ENCODE peak calls at places on chromosomes 2 and 18, in eight cellular contexts. One of them, this sample, is unnamed. For H3K4me1 and H3K9me3, the result is how much of the 10 kb centered on the place peaks cover.

GRCh38 chr2:109451671-109452070 is 162.1 kb downstream of the SEPTIN10 start:
- DNase-seq in K562: no peak
- DNase-seq in effector memory CD4-positive, alpha-beta T cell: no peak
- DNase-seq in left ventricle myocardium inferior: no peak
- DNase-seq in CD4-positive, CD25-positive, alpha-beta regulatory T cell: no peak
- DNase-seq in iPS DF 6.9: no peak
- DNase-seq in trophoblast cell: no peak
- DNase-seq in uterus: no peak
- DNase-seq in this sample: no peak

GRCh38 chr2:27378096-27378808 is 2.3 kb downstream of the ZNF513 start:
- DNase-seq in K562: no peak
- DNase-seq in effector memory CD4-positive, alpha-beta T cell: no peak
- DNase-seq in left ventricle myocardium inferior: no peak
- DNase-seq in CD4-positive, CD25-positive, alpha-beta regulatory T cell: no peak
- DNase-seq in iPS DF 6.9: no peak
- DNase-seq in trophoblast cell: no peak
- DNase-seq in uterus: no peak
- DNase-seq in this sample: no peak

GRCh38 chr2:196466581-196466980 is 172.9 kb upstream of the CCDC150 start:
- DNase-seq in K562: no peak
- DNase-seq in effector memory CD4-positive, alpha-beta T cell: no peak
- DNase-seq in left ventricle myocardium inferior: no peak
- DNase-seq in CD4-positive, CD25-positive, alpha-beta regulatory T cell: no peak
- DNase-seq in iPS DF 6.9: no peak
- DNase-seq in trophoblast cell: no peak
- DNase-seq in uterus: no peak
- DNase-seq in this sample: no peak

GRCh38 chr2:131056204-131056975 is 36.9 kb downstream of the FAM168B start:
- DNase-seq in K562: no peak
- DNase-seq in effector memory CD4-positive, alpha-beta T cell: no peak
- DNase-seq in left ventricle myocardium inferior: no peak
- DNase-seq in CD4-positive, CD25-positive, alpha-beta regulatory T cell: no peak
- DNase-seq in iPS DF 6.9: no peak
- DNase-seq in trophoblast cell: no peak
- DNase-seq in uterus: no peak
- DNase-seq in this sample: no peak

GRCh38 chr2:96864343-96865091 is 5.4 kb downstream of the SEMA4C start:
- DNase-seq in K562: no peak
- DNase-seq in effector memory CD4-positive, alpha-beta T cell: no peak
- DNase-seq in left ventricle myocardium inferior: peak
- DNase-seq in CD4-positive, CD25-positive, alpha-beta regulatory T cell: no peak
- DNase-seq in iPS DF 6.9: no peak
- DNase-seq in trophoblast cell: no peak
- DNase-seq in uterus: no peak
- DNase-seq in this sample: no peak

GRCh38 chr2:99066075-99066557 is 75.4 kb upstream of the C2orf15 start:
- DNase-seq in K562: peak
- DNase-seq in effector memory CD4-positive, alpha-beta T cell: no peak
- DNase-seq in left ventricle myocardium inferior: no peak
- DNase-seq in CD4-positive, CD25-positive, alpha-beta regulatory T cell: peak
- DNase-seq in iPS DF 6.9: no peak
- DNase-seq in trophoblast cell: peak
- DNase-seq in uterus: no peak
- DNase-seq in this sample: no peak

GRCh38 chr2:159035790-159036411 is 67.5 kb downstream of the TANC1 start:
- DNase-seq in K562: peak
- DNase-seq in effector memory CD4-positive, alpha-beta T cell: no peak
- DNase-seq in left ventricle myocardium inferior: no peak
- DNase-seq in CD4-positive, CD25-positive, alpha-beta regulatory T cell: no peak
- DNase-seq in iPS DF 6.9: peak
- DNase-seq in trophoblast cell: peak
- DNase-seq in uterus: peak
- DNase-seq in this sample: no peak

GRCh38 chr2:75709297-75709696 is 1.4 kb downstream of the GCFC2 start:
- DNase-seq in K562: no peak
- DNase-seq in effector memory CD4-positive, alpha-beta T cell: no peak
- DNase-seq in left ventricle myocardium inferior: no peak
- DNase-seq in CD4-positive, CD25-positive, alpha-beta regulatory T cell: no peak
- DNase-seq in iPS DF 6.9: no peak
- DNase-seq in trophoblast cell: no peak
- DNase-seq in uterus: no peak
- DNase-seq in this sample: no peak

GRCh38 chr2:201904529-201905420 is 98.4 kb downstream of the CDK15 start:
- DNase-seq in K562: no peak
- DNase-seq in effector memory CD4-positive, alpha-beta T cell: no peak
- DNase-seq in left ventricle myocardium inferior: no peak
- DNase-seq in CD4-positive, CD25-positive, alpha-beta regulatory T cell: no peak
- DNase-seq in iPS DF 6.9: no peak
- DNase-seq in trophoblast cell: no peak
- DNase-seq in uterus: no peak
- DNase-seq in this sample: no peak

GRCh38 chr2:368386-368785 is 80.5 kb upstream of the ALKAL2 start:
- DNase-seq in K562: no peak
- DNase-seq in effector memory CD4-positive, alpha-beta T cell: no peak
- DNase-seq in left ventricle myocardium inferior: no peak
- DNase-seq in CD4-positive, CD25-positive, alpha-beta regulatory T cell: no peak
- DNase-seq in iPS DF 6.9: no peak
- DNase-seq in trophoblast cell: no peak
- DNase-seq in uterus: no peak
- DNase-seq in this sample: no peak

GRCh38 chr2:29229640-29230039 is 114.4 kb downstream of the CLIP4 start:
- DNase-seq in K562: no peak
- DNase-seq in effector memory CD4-positive, alpha-beta T cell: no peak
- DNase-seq in left ventricle myocardium inferior: no peak
- DNase-seq in CD4-positive, CD25-positive, alpha-beta regulatory T cell: no peak
- DNase-seq in iPS DF 6.9: no peak
- DNase-seq in trophoblast cell: no peak
- DNase-seq in uterus: no peak
- DNase-seq in this sample: no peak

GRCh38 chr2:180542510-180542909 is 437.9 kb upstream of the UBE2E3 start:
- DNase-seq in K562: no peak
- DNase-seq in effector memory CD4-positive, alpha-beta T cell: no peak
- DNase-seq in left ventricle myocardium inferior: no peak
- DNase-seq in CD4-positive, CD25-positive, alpha-beta regulatory T cell: no peak
- DNase-seq in iPS DF 6.9: no peak
- DNase-seq in trophoblast cell: no peak
- DNase-seq in uterus: no peak
- DNase-seq in this sample: no peak

GRCh38 chr2:43174368-43175186 is 51.8 kb downstream of the ZFP36L2 start:
- DNase-seq in K562: no peak
- DNase-seq in effector memory CD4-positive, alpha-beta T cell: peak
- DNase-seq in left ventricle myocardium inferior: no peak
- DNase-seq in CD4-positive, CD25-positive, alpha-beta regulatory T cell: peak
- DNase-seq in iPS DF 6.9: no peak
- DNase-seq in trophoblast cell: no peak
- DNase-seq in uterus: no peak
- DNase-seq in this sample: no peak

GRCh38 chr2:209472386-209472832 is 48.6 kb downstream of the MAP2 start:
- DNase-seq in K562: no peak
- DNase-seq in effector memory CD4-positive, alpha-beta T cell: no peak
- DNase-seq in left ventricle myocardium inferior: no peak
- DNase-seq in CD4-positive, CD25-positive, alpha-beta regulatory T cell: no peak
- DNase-seq in iPS DF 6.9: no peak
- DNase-seq in trophoblast cell: no peak
- DNase-seq in uterus: no peak
- DNase-seq in this sample: no peak

GRCh38 chr2:97745474-97746172 is 32.2 kb downstream of the ZAP70 start:
- DNase-seq in K562: no peak
- DNase-seq in effector memory CD4-positive, alpha-beta T cell: no peak
- DNase-seq in left ventricle myocardium inferior: peak
- DNase-seq in CD4-positive, CD25-positive, alpha-beta regulatory T cell: no peak
- DNase-seq in iPS DF 6.9: no peak
- DNase-seq in trophoblast cell: no peak
- DNase-seq in uterus: no peak
- DNase-seq in this sample: no peak

GRCh38 chr2:61645911-61646310 is 107.8 kb upstream of the XPO1 start:
- DNase-seq in K562: no peak
- DNase-seq in effector memory CD4-positive, alpha-beta T cell: no peak
- DNase-seq in left ventricle myocardium inferior: no peak
- DNase-seq in CD4-positive, CD25-positive, alpha-beta regulatory T cell: no peak
- DNase-seq in iPS DF 6.9: no peak
- DNase-seq in trophoblast cell: no peak
- DNase-seq in uterus: no peak
- DNase-seq in this sample: peak

GRCh38 chr2:75752828-75753227 is 42.1 kb upstream of the GCFC2 start:
- DNase-seq in K562: no peak
- DNase-seq in effector memory CD4-positive, alpha-beta T cell: no peak
- DNase-seq in left ventricle myocardium inferior: no peak
- DNase-seq in CD4-positive, CD25-positive, alpha-beta regulatory T cell: no peak
- DNase-seq in iPS DF 6.9: no peak
- DNase-seq in trophoblast cell: no peak
- DNase-seq in uterus: no peak
- DNase-seq in this sample: no peak

GRCh38 chr2:237322564-237322963 is 91.4 kb downstream of the COL6A3 start:
- DNase-seq in K562: no peak
- DNase-seq in effector memory CD4-positive, alpha-beta T cell: no peak
- DNase-seq in left ventricle myocardium inferior: no peak
- DNase-seq in CD4-positive, CD25-positive, alpha-beta regulatory T cell: no peak
- DNase-seq in iPS DF 6.9: no peak
- DNase-seq in trophoblast cell: peak
- DNase-seq in uterus: no peak
- DNase-seq in this sample: no peak

GRCh38 chr18:59502222-59502898 is 143.3 kb upstream of the LMAN1 start:
- DNase-seq in K562: no peak
- DNase-seq in effector memory CD4-positive, alpha-beta T cell: no peak
- DNase-seq in left ventricle myocardium inferior: peak
- DNase-seq in CD4-positive, CD25-positive, alpha-beta regulatory T cell: no peak
- DNase-seq in iPS DF 6.9: no peak
- DNase-seq in trophoblast cell: no peak
- DNase-seq in uterus: peak
- DNase-seq in this sample: peak

GRCh38 chr2:113806217-113806913 is 49.9 kb upstream of the SLC35F5 start:
- DNase-seq in K562: no peak
- DNase-seq in effector memory CD4-positive, alpha-beta T cell: no peak
- DNase-seq in left ventricle myocardium inferior: no peak
- DNase-seq in CD4-positive, CD25-positive, alpha-beta regulatory T cell: no peak
- DNase-seq in iPS DF 6.9: no peak
- DNase-seq in trophoblast cell: peak
- DNase-seq in uterus: no peak
- DNase-seq in this sample: no peak

GRCh38 chr2:195967336-195967735 is 101.3 kb downstream of the DNAH7 start:
- DNase-seq in K562: no peak
- DNase-seq in effector memory CD4-positive, alpha-beta T cell: no peak
- DNase-seq in left ventricle myocardium inferior: no peak
- DNase-seq in CD4-positive, CD25-positive, alpha-beta regulatory T cell: no peak
- DNase-seq in iPS DF 6.9: no peak
- DNase-seq in trophoblast cell: no peak
- DNase-seq in uterus: no peak
- DNase-seq in this sample: no peak

GRCh38 chr2:73238149-73238548 is 4.0 kb downstream of the CCT7 start:
- DNase-seq in K562: no peak
- DNase-seq in effector memory CD4-positive, alpha-beta T cell: no peak
- DNase-seq in left ventricle myocardium inferior: no peak
- DNase-seq in CD4-positive, CD25-positive, alpha-beta regulatory T cell: no peak
- DNase-seq in iPS DF 6.9: no peak
- DNase-seq in trophoblast cell: no peak
- DNase-seq in uterus: no peak
- DNase-seq in this sample: no peak

GRCh38 chr2:217105733-217106649 is 246.1 kb upstream of the TNP1 start:
- DNase-seq in K562: peak
- DNase-seq in effector memory CD4-positive, alpha-beta T cell: no peak
- DNase-seq in left ventricle myocardium inferior: no peak
- DNase-seq in CD4-positive, CD25-positive, alpha-beta regulatory T cell: no peak
- DNase-seq in iPS DF 6.9: no peak
- DNase-seq in trophoblast cell: peak
- DNase-seq in uterus: no peak
- DNase-seq in this sample: peak

GRCh38 chr2:19881221-19881620 is 20.6 kb downstream of the TTC32 start:
- DNase-seq in K562: no peak
- DNase-seq in effector memory CD4-positive, alpha-beta T cell: no peak
- DNase-seq in left ventricle myocardium inferior: no peak
- DNase-seq in CD4-positive, CD25-positive, alpha-beta regulatory T cell: no peak
- DNase-seq in iPS DF 6.9: no peak
- DNase-seq in trophoblast cell: no peak
- DNase-seq in uterus: no peak
- DNase-seq in this sample: no peak
- H3K4me3 ChIP-seq in K562: no peak
- H3K4me3 ChIP-seq in effector memory CD4-positive, alpha-beta T cell: no peak
- H3K4me3 ChIP-seq in left ventricle myocardium inferior: no peak
- H3K4me3 ChIP-seq in CD4-positive, CD25-positive, alpha-beta regulatory T cell: no peak
- H3K4me3 ChIP-seq in iPS DF 6.9: no peak
- H3K4me3 ChIP-seq in trophoblast cell: no peak
- H3K4me3 ChIP-seq in uterus: no peak
- H3K4me3 ChIP-seq in this sample: no peak

GRCh38 chr2:231615058-231615671 is 22.5 kb downstream of the TEX44 start:
- DNase-seq in K562: no peak
- DNase-seq in effector memory CD4-positive, alpha-beta T cell: no peak
- DNase-seq in left ventricle myocardium inferior: no peak
- DNase-seq in CD4-positive, CD25-positive, alpha-beta regulatory T cell: no peak
- DNase-seq in iPS DF 6.9: no peak
- DNase-seq in trophoblast cell: peak
- DNase-seq in uterus: no peak
- DNase-seq in this sample: no peak
- H3K4me1 ChIP-seq in K562: under half
- H3K4me1 ChIP-seq in effector memory CD4-positive, alpha-beta T cell: under half
- H3K4me1 ChIP-seq in left ventricle myocardium inferior: half or more
- H3K4me1 ChIP-seq in CD4-positive, CD25-positive, alpha-beta regulatory T cell: under half
- H3K4me1 ChIP-seq in iPS DF 6.9: under half
- H3K4me1 ChIP-seq in trophoblast cell: under half
- H3K4me1 ChIP-seq in uterus: under half
- H3K4me1 ChIP-seq in this sample: half or more

GRCh38 chr2:5172923-5173322 is 519.3 kb upstream of the SOX11 start:
- DNase-seq in K562: no peak
- DNase-seq in effector memory CD4-positive, alpha-beta T cell: no peak
- DNase-seq in left ventricle myocardium inferior: no peak
- DNase-seq in CD4-positive, CD25-positive, alpha-beta regulatory T cell: no peak
- DNase-seq in iPS DF 6.9: no peak
- DNase-seq in trophoblast cell: no peak
- DNase-seq in uterus: no peak
- DNase-seq in this sample: no peak
- H3K9me3 ChIP-seq in K562: under half
- H3K9me3 ChIP-seq in effector memory CD4-positive, alpha-beta T cell: under half
- H3K9me3 ChIP-seq in left ventricle myocardium inferior: under half
- H3K9me3 ChIP-seq in CD4-positive, CD25-positive, alpha-beta regulatory T cell: under half
- H3K9me3 ChIP-seq in iPS DF 6.9: under half
- H3K9me3 ChIP-seq in trophoblast cell: under half
- H3K9me3 ChIP-seq in uterus: under half
- H3K9me3 ChIP-seq in this sample: under half

GRCh38 chr2:219031005-219031738 is 10.1 kb downstream of the CFAP65 start:
- DNase-seq in K562: no peak
- DNase-seq in effector memory CD4-positive, alpha-beta T cell: no peak
- DNase-seq in left ventricle myocardium inferior: no peak
- DNase-seq in CD4-positive, CD25-positive, alpha-beta regulatory T cell: no peak
- DNase-seq in iPS DF 6.9: no peak
- DNase-seq in trophoblast cell: no peak
- DNase-seq in uterus: no peak
- DNase-seq in this sample: no peak

GRCh38 chr2:219029829-219030165 is 11.5 kb downstream of the CFAP65 start:
- DNase-seq in K562: peak
- DNase-seq in effector memory CD4-positive, alpha-beta T cell: peak
- DNase-seq in left ventricle myocardium inferior: peak
- DNase-seq in CD4-positive, CD25-positive, alpha-beta regulatory T cell: peak
- DNase-seq in iPS DF 6.9: peak
- DNase-seq in trophoblast cell: peak
- DNase-seq in uterus: peak
- DNase-seq in this sample: peak

GRCh38 chr2:219032051-219032745 is 9.1 kb downstream of the CFAP65 start:
- DNase-seq in K562: no peak
- DNase-seq in effector memory CD4-positive, alpha-beta T cell: no peak
- DNase-seq in left ventricle myocardium inferior: no peak
- DNase-seq in CD4-positive, CD25-positive, alpha-beta regulatory T cell: no peak
- DNase-seq in iPS DF 6.9: no peak
- DNase-seq in trophoblast cell: no peak
- DNase-seq in uterus: no peak
- DNase-seq in this sample: no peak

GRCh38 chr2:219028996-219029828 is 12.1 kb downstream of the CFAP65 start:
- DNase-seq in K562: no peak
- DNase-seq in effector memory CD4-positive, alpha-beta T cell: no peak
- DNase-seq in left ventricle myocardium inferior: no peak
- DNase-seq in CD4-positive, CD25-positive, alpha-beta regulatory T cell: no peak
- DNase-seq in iPS DF 6.9: no peak
- DNase-seq in trophoblast cell: no peak
- DNase-seq in uterus: no peak
- DNase-seq in this sample: no peak

GRCh38 chr2:219030177-219030940 is 11.0 kb downstream of the CFAP65 start:
- DNase-seq in K562: no peak
- DNase-seq in effector memory CD4-positive, alpha-beta T cell: no peak
- DNase-seq in left ventricle myocardium inferior: no peak
- DNase-seq in CD4-positive, CD25-positive, alpha-beta regulatory T cell: no peak
- DNase-seq in iPS DF 6.9: no peak
- DNase-seq in trophoblast cell: no peak
- DNase-seq in uterus: no peak
- DNase-seq in this sample: no peak
- H3K4me3 ChIP-seq in K562: no peak
- H3K4me3 ChIP-seq in effector memory CD4-positive, alpha-beta T cell: no peak
- H3K4me3 ChIP-seq in left ventricle myocardium inferior: no peak
- H3K4me3 ChIP-seq in CD4-positive, CD25-positive, alpha-beta regulatory T cell: no peak
- H3K4me3 ChIP-seq in iPS DF 6.9: no peak
- H3K4me3 ChIP-seq in trophoblast cell: no peak
- H3K4me3 ChIP-seq in uterus: no peak
- H3K4me3 ChIP-seq in this sample: no peak